ENCODE peak calls at places on chromosomes 3 and 15, in six cellular contexts. J is NCI-H1417 treated with DMSO at 0.1 percent for 48 hours; P is GDM1; S is NCI-H774; N is occipital lobe; C is stimulated activated CD4-positive, alpha-beta T cell treated with anti-CD3 and anti-CD28 coated beads, Interleukin-12 subunit alpha, Interleukin-12 subunit beta, amount 100 ng/mL, for 24 hours. U is an unnamed sample.

GRCh38 chr15:52532427-52532826 is 3.7 kb upstream of the MYO5A start:
- DNase-seq in J (no peak), P (no peak), S (no peak), N (no peak), C (no peak), U (no peak)

GRCh38 chr15:91861223-91861622 is 7.7 kb downstream of the SLCO3A1 start:
- DNase-seq in J (no peak), P (peak), S (no peak), N (no peak), C (no peak), U (no peak)

GRCh38 chr3:113255854-113256615 is 44.7 kb downstream of the BOC start:
- DNase-seq in J (no peak), P (no peak), S (no peak), N (no peak), C (no peak), U (no peak)

GRCh38 chr3:152019516-152019915 is 146.1 kb downstream of the SUCNR1 start:
- DNase-seq in J (no peak), P (no peak), S (no peak), N (no peak), C (no peak), U (no peak)

GRCh38 chr3:57006949-57007419 is 53.5 kb upstream of the SPATA12 start:
- DNase-seq in J (no peak), P (no peak), S (no peak), N (no peak), C (no peak), U (no peak)

GRCh38 chr3:126507886-126508285 is 9.7 kb downstream of the UROC1 start:
- DNase-seq in J (no peak), P (no peak), S (no peak), N (no peak), C (no peak), U (no peak)

GRCh38 chr3:186472466-186473008 is 71.6 kb downstream of the CRYGS start:
- DNase-seq in J (no peak), P (no peak), S (no peak), N (no peak), C (no peak), U (no peak)

GRCh38 chr3:39135170-39135805 is 18.1 kb downstream of the CSRNP1 start:
- DNase-seq in J (no peak), P (no peak), S (no peak), N (no peak), C (no peak), U (no peak)

GRCh38 chr3:22901684-22902083 is 301.4 kb upstream of the UBE2E2 start:
- DNase-seq in J (no peak), P (no peak), S (no peak), N (no peak), C (no peak), U (no peak)

GRCh38 chr15:72492733-72493132 is 18.6 kb downstream of the ARIH1 start:
- DNase-seq in J (no peak), P (no peak), S (no peak), N (no peak), C (no peak), U (no peak)

GRCh38 chr3:45994661-45995369 is 809 bp downstream of the FYCO1 start:
- DNase-seq in J (no peak), P (no peak), S (no peak), N (no peak), C (no peak), U (no peak)

GRCh38 chr3:174132421-174133042 is 726.6 kb upstream of the NAALADL2 start:
- DNase-seq in J (no peak), P (no peak), S (no peak), N (no peak), C (no peak), U (no peak)

GRCh38 chr3:17955411-17955810 is 213.0 kb upstream of the TBC1D5 start:
- DNase-seq in J (no peak), P (no peak), S (no peak), N (no peak), C (no peak), U (no peak)

GRCh38 chr3:62604746-62605351 is 231.5 kb upstream of the FEZF2 start:
- DNase-seq in J (no peak), P (no peak), S (no peak), N (no peak), C (no peak), U (no peak)

GRCh38 chr15:31970007-31970406 is 60.3 kb upstream of the CHRNA7 start:
- DNase-seq in J (no peak), P (no peak), S (no peak), N (no peak), C (no peak), U (no peak)

GRCh38 chr15:74258456-74259323 is 22.6 kb downstream of the CCDC33 start:
- DNase-seq in J (no peak), P (no peak), S (no peak), N (no peak), C (no peak), U (no peak)

GRCh38 chr3:128573707-128574162 is 76.9 kb downstream of the RPN1 start:
- DNase-seq in J (no peak), P (no peak), S (no peak), N (no peak), C (no peak), U (no peak)

GRCh38 chr15:33008284-33009011 is 186.1 kb downstream of the FMN1 start:
- DNase-seq in J (no peak), P (no peak), S (no peak), N (no peak), C (no peak), U (no peak)

GRCh38 chr3:148625145-148625736 is 72.5 kb upstream of the AGTR1 start:
- DNase-seq in J (no peak), P (no peak), S (no peak), N (no peak), C (no peak), U (no peak)

GRCh38 chr15:31241888-31242287 is 84.7 kb upstream of the KLF13 start:
- DNase-seq in J (no peak), P (no peak), S (no peak), N (no peak), C (no peak), U (no peak)

GRCh38 chr3:172476339-172476738 is 28.1 kb upstream of the GHSR start:
- DNase-seq in J (no peak), P (peak), S (peak), N (no peak), C (no peak), U (no peak)

GRCh38 chr3:78855190-78855589 is 912.6 kb downstream of the ROBO1 start:
- DNase-seq in J (no peak), P (no peak), S (no peak), N (no peak), C (no peak), U (no peak)

GRCh38 chr3:129890125-129890524 is 3.4 kb downstream of the TMCC1 start:
- DNase-seq in J (no peak), P (peak), S (no peak), N (no peak), C (no peak), U (peak)

GRCh38 chr3:158471639-158472294 is 99.2 kb upstream of the MLF1 start:
- DNase-seq in J (no peak), P (no peak), S (no peak), N (no peak), C (no peak), U (no peak)

GRCh38 chr15:60757273-60757672 is 278.3 kb upstream of the ICE2 start:
- DNase-seq in J (no peak), P (no peak), S (no peak), N (no peak), C (no peak), U (no peak)

GRCh38 chr3:188052229-188052965 is 101.6 kb upstream of the LPP start:
- DNase-seq in J (no peak), P (no peak), S (no peak), N (peak), C (no peak), U (peak)

GRCh38 chr15:77387355-77388105 is 32.4 kb downstream of the PEAK1 start:
- DNase-seq in J (no peak), P (no peak), S (no peak), N (no peak), C (no peak), U (no peak)

GRCh38 chr15:82613764-82614163 is 33.4 kb downstream of the CPEB1 start:
- DNase-seq in J (no peak), P (no peak), S (no peak), N (no peak), C (no peak), U (no peak)

GRCh38 chr15:29268706-29269484 is 727 bp downstream of the NSMCE3 start:
- DNase-seq in J (no peak), P (no peak), S (no peak), N (no peak), C (peak), U (no peak)

GRCh38 chr3:177498037-177498857 is 301.0 kb upstream of the TBL1XR1 start:
- DNase-seq in J (no peak), P (no peak), S (no peak), N (no peak), C (no peak), U (no peak)

GRCh38 chr3:31092748-31093607 is 198.5 kb upstream of the GADL1 start:
- DNase-seq in J (no peak), P (no peak), S (no peak), N (no peak), C (no peak), U (no peak)

GRCh38 chr15:62783303-62783957 is 259.1 kb upstream of the TPM1 start:
- DNase-seq in J (no peak), P (no peak), S (no peak), N (no peak), C (no peak), U (no peak)

GRCh38 chr3:187319699-187320302 is 28.3 kb upstream of the MASP1 start:
- DNase-seq in J (no peak), P (peak), S (peak), N (peak), C (peak), U (no peak)

GRCh38 chr15:89479173-89479572 is 17.2 kb downstream of the RHCG start:
- DNase-seq in J (no peak), P (no peak), S (no peak), N (no peak), C (no peak), U (no peak)

GRCh38 chr3:108234387-108234957 is 12.2 kb upstream of the IFT57 start:
- DNase-seq in J (no peak), P (no peak), S (no peak), N (no peak), C (no peak), U (no peak)

GRCh38 chr15:85743392-85744045 is 51.2 kb downstream of the KLHL25 start:
- DNase-seq in J (no peak), P (no peak), S (peak), N (no peak), C (no peak), U (no peak)